ENCODE peak calls at places on chromosomes 4 and X, in nine cellular contexts. R is HCEC 1CT; Y is ureter; C is tibial artery; B is DMS153; F is G401; T is HCT116; W is stimulated activated CD4-positive, alpha-beta T cell treated with anti-CD3 and anti-CD28 coated beads, Interleukin-12 subunit alpha, Interleukin-12 subunit beta, amount 100 ng/mL, for 24 hours; S is MG63. K is an unnamed sample.

GRCh38 chrX:119693032-119693995 is at the start of gene SEPTIN6:
- DNase-seq in B (peak), W (peak), Y (peak), C (peak), F (peak), R (peak), T (peak), S (peak), K (peak)

GRCh38 chr4:35793045-35793722 is 451.1 kb downstream of the ARAP2 start:
- DNase-seq in C (no peak), S (no peak), B (no peak), T (no peak), F (no peak), R (no peak), Y (no peak), W (no peak), K (no peak)

GRCh38 chrX:13023526-13024469 is 20.6 kb downstream of the FAM9C start:
- DNase-seq in S (no peak), B (no peak), T (no peak), F (no peak), W (no peak), C (no peak), R (no peak), Y (no peak), K (no peak)

GRCh38 chr4:22764183-22764582 is 71.4 kb downstream of the GBA3 start:
- DNase-seq in C (no peak), B (no peak), T (no peak), Y (no peak), W (no peak), S (no peak), R (no peak), F (no peak), K (no peak)

GRCh38 chr4:129900430-129900953 is 804.5 kb downstream of the C4orf33 start:
- DNase-seq in S (no peak), F (no peak), Y (no peak), C (no peak), T (no peak), R (no peak), B (no peak), W (no peak), K (no peak)

GRCh38 chr4:101205878-101206277 is 141.4 kb downstream of the PPP3CA start:
- DNase-seq in S (no peak), F (peak), T (no peak), R (peak), C (no peak), W (peak), B (no peak), Y (no peak), K (peak)

GRCh38 chr4:21097865-21098264 is 397.6 kb downstream of the PACRGL start:
- DNase-seq in S (no peak), Y (no peak), F (no peak), R (no peak), B (no peak), W (no peak), C (no peak), T (no peak), K (no peak)

GRCh38 chrX:96407501-96407900 is 277.1 kb upstream of the DIAPH2 start:
- DNase-seq in Y (no peak), C (no peak), T (no peak), W (no peak), R (peak), B (no peak), S (peak), F (no peak), K (no peak)

GRCh38 chrX:9379697-9380551 is 84.9 kb upstream of the TBL1X start:
- DNase-seq in W (no peak), R (peak), Y (no peak), B (peak), S (peak), T (peak), F (no peak), C (no peak), K (no peak)

GRCh38 chr4:94447754-94448411 is 3.9 kb upstream of the PDLIM5 start:
- DNase-seq in C (no peak), B (no peak), R (no peak), S (no peak), F (no peak), W (no peak), T (no peak), Y (no peak), K (no peak)

GRCh38 chr4:140151700-140152014 is 2.3 kb downstream of the MAML3 start:
- DNase-seq in S (peak), T (peak), C (peak), F (peak), W (peak), Y (peak), R (peak), B (peak), K (peak)

GRCh38 chr4:80016506-80016905 is 56.5 kb downstream of the ANTXR2 start:
- DNase-seq in R (no peak), C (no peak), Y (no peak), F (no peak), W (no peak), S (no peak), B (no peak), T (no peak), K (no peak)